ENCODE peak calls at places on chromosomes 5 and 9, in six cellular contexts. G is A549, S is K562, N is IMR-90, X is GM12878, Q is HepG2. T is an unnamed sample.

GRCh38 chr9:70085241-70085640 is 41.6 kb downstream of the MAMDC2 start:
- DNase-seq in S (no peak), G (no peak), N (peak), X (no peak), Q (no peak), T (peak)

GRCh38 chr9:15115702-15116639 is 191.0 kb downstream of the TTC39B start:
- DNase-seq in X (no peak), N (no peak), S (no peak), Q (no peak), G (no peak), T (no peak)

GRCh38 chr9:137218754-137219271 is 3.2 kb downstream of the RNF208 start:
- DNase-seq in Q (peak), N (peak), S (peak), G (peak), X (no peak), T (no peak)

GRCh38 chr9:12554636-12555035 is 138.5 kb upstream of the TYRP1 start:
- DNase-seq in X (no peak), N (peak), S (no peak), Q (peak), G (peak), T (no peak)

GRCh38 chr5:38113456-38113855 is 144.9 kb upstream of the EGFLAM start:
- DNase-seq in N (no peak), Q (no peak), S (no peak), X (no peak), G (no peak), T (no peak)

GRCh38 chr9:82565188-82565966 is 497.6 kb downstream of the RASEF start:
- DNase-seq in G (no peak), S (no peak), Q (no peak), X (no peak), N (no peak), T (no peak)

GRCh38 chr5:67360047-67360446 is 163.4 kb upstream of the CD180 start:
- DNase-seq in N (no peak), G (no peak), S (no peak), X (no peak), Q (no peak), T (no peak)

GRCh38 chr5:172451771-172452197 is 2.5 kb downstream of the SH3PXD2B start:
- DNase-seq in G (peak), S (no peak), X (no peak), Q (peak), N (peak), T (no peak)

GRCh38 chr9:92359380-92360007 is 33.7 kb downstream of the CENPP start:
- DNase-seq in N (no peak), G (no peak), S (no peak), Q (no peak), X (no peak), T (no peak)

GRCh38 chr5:164301708-164302107 is 796.3 kb downstream of the MAT2B start:
- DNase-seq in Q (no peak), N (no peak), X (no peak), S (no peak), G (no peak), T (no peak)
- TF ChIP-seq BHLHE40 in Q (no peak), N (no peak), X (no peak), S (no peak), G (no peak), T (no peak)

GRCh38 chr9:20016611-20017010 is 227.8 kb upstream of the SLC24A2 start:
- DNase-seq in S (no peak), N (no peak), Q (no peak), X (no peak), G (no peak), T (no peak)
- TF ChIP-seq BHLHE40 in S (no peak), N (no peak), Q (no peak), X (no peak), G (no peak), T (no peak)

GRCh38 chr9:104907278-104907951 is 20.5 kb downstream of the ABCA1 start:
- DNase-seq in G (peak), X (no peak), N (peak), Q (no peak), S (no peak), T (no peak)

GRCh38 chr9:104903609-104904008 is 24.3 kb downstream of the ABCA1 start:
- DNase-seq in G (no peak), Q (peak), S (no peak), N (peak), X (no peak), T (peak)

GRCh38 chr9:104905931-104906330 is 22.0 kb downstream of the ABCA1 start:
- DNase-seq in S (no peak), G (no peak), X (no peak), N (no peak), Q (no peak), T (no peak)

GRCh38 chr9:104905153-104905901 is 22.6 kb downstream of the ABCA1 start:
- DNase-seq in Q (no peak), G (no peak), X (no peak), N (no peak), S (no peak), T (no peak)

GRCh38 chr9:104906441-104907277 is 21.3 kb downstream of the ABCA1 start:
- DNase-seq in X (no peak), G (no peak), N (peak), S (no peak), Q (no peak), T (no peak)
- TF ChIP-seq BHLHE40 in X (no peak), G (no peak), N (no peak), S (no peak), Q (no peak), T (no peak)

DNA sequence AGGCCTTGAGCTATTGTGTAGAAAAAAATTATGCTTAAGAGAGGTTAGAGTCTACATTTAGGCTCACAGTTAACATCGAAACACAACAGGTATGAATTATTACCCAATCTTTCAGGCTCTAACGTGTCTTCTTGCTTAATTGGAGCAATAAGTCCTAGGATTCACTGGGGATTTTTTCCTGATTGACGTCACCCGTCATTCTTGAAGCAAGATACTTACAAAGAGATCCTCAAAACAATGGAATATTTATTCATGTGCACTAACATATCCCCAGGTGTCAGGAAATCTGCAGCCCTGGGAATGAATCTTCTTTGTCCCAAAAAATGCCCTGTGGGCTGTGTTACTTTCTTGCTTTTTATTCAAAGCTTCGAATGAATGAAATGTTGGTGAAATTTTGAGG is 413.5 kb downstream of the NFIB start:
- DNase-seq in Q (no peak), X (no peak), N (no peak), S (no peak), G (no peak), T (no peak)
- TF ChIP-seq BHLHE40 in Q (no peak), X (no peak), N (no peak), S (no peak), G (no peak), T (no peak)

DNA sequence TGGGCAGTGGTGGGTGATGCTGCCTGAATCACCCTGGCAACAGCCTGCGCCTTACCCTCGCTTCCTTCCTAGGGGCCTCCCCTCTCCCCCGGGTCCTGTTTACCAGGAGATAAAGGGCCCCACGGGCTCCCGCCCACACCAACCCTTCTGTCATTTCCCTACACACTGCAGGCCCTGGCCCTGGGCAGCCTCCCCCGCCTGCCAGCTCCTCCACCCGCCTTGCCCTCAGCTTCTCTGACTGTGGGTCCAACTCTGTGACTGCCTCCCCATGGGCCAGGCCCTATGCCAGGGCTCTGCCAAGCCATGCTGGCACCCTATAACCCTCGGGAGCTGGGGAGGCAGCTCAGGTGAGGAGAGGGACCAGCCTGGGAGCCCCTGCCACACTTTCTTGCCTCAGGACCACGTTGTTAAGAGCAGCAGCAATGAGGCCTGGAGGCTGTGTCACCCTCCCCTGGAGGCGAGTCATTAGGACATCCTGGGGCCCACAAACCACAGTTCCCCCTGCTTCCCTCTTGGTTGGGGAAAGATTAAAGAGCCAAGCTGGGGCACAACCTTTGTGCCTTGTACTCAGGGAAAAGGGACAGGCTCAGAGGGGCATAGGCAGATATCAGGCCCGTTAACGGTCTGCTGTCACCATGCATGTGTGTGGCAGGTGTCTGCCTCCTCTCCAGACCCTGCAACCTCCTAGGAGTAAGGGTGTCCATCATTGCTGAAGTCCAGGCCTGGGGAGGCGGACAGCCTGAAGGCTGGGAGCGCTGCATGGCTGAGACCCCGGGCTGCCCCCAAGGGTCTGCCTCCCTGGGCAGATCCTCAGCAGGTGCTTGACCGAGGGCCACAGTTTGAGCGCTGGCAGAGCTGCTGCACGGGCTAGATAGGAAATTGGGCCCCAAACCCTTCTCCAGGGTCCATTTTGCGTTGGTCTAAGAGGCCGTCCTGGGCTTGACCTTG is 2.7 kb downstream of the MGAT4B start:
- DNase-seq in X (no peak), N (peak), G (no peak), S (peak), Q (peak), T (no peak)
- TF ChIP-seq BHLHE40 in X (no peak), N (no peak), G (no peak), S (no peak), Q (no peak), T (no peak)

GRCh38 chr5:137739737-137740136 is 3.8 kb upstream of the KLHL3 start:
- DNase-seq in Q (no peak), S (no peak), N (no peak), X (no peak), G (no peak), T (no peak)

GRCh38 chr5:137738947-137739346 is 3.1 kb upstream of the KLHL3 start:
- DNase-seq in N (no peak), G (no peak), Q (no peak), S (no peak), X (no peak), T (no peak)

GRCh38 chr5:137741718-137742117 is 5.8 kb upstream of the KLHL3 start:
- DNase-seq in G (no peak), S (no peak), Q (peak), N (no peak), X (no peak), T (no peak)

GRCh38 chr5:137747848-137748247 is 6.3 kb downstream of the HNRNPA0 start:
- DNase-seq in G (no peak), N (no peak), X (no peak), S (no peak), Q (no peak), T (no peak)

GRCh38 chr5:137743031-137743640 is 7.2 kb upstream of the KLHL3 start:
- DNase-seq in G (peak), N (peak), S (peak), Q (peak), X (no peak), T (peak)
- TF ChIP-seq BHLHE40 in G (no peak), N (no peak), S (no peak), Q (no peak), X (no peak), T (no peak)

DNA sequence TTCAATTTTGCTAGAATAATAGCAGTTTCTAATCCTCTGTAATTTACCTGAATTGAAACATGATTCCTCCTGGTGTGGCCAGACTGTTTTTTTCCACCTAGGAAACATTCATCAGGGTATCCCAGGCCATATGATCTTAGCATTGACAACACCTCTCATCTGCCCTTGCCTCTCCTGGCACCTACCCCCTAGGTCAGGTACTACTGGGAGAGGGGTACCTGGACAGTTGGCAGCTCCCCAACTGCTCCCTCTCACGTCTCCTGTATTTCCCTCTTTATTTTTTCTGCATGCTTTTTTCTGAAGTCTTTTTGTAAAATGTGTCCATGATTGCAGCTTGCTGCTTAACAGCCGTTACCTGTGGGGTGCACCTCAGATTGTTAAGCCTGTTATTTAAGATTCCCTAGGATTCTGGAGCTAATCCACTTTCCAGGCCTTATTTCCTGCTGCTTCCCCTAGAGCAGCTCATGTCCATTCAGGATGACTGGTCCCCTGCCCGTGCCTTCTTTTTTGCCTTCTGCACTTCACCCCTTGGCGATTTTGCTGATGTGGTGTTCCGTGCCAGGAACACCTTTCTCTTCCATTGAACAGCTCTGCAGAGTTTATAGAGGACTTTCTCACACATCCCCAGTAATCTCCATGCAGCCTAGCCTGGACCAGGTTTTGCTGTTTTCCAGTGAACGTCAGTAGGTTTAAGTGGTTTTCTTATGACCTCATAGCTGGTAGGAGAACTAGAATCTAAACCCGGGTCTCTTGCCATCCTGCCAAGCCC is 33.6 kb downstream of the SNX30 start:
- DNase-seq in S (no peak), X (no peak), G (no peak), N (peak), Q (no peak), T (peak)
- TF ChIP-seq BHLHE40 in S (no peak), X (no peak), G (no peak), N (no peak), Q (no peak), T (no peak)